ENCODE peak calls at places on chromosomes 2 and 18, in four cellular contexts. O, A, K and X are unnamed samples. For H3K27me3 and H3K4me1, the result is how much of the 10 kb centered on the place peaks cover.

GRCh38 chr18:22841840-22842239 is 91.3 kb upstream of the RBBP8 start:
- DNase-seq in O (peak), K (no peak), A (no peak), X (no peak)

GRCh38 chr2:151056870-151057269 is 204.8 kb downstream of the RBM43 start:
- DNase-seq in O (peak), K (no peak), A (no peak), X (no peak)

GRCh38 chr2:216694201-216694825 is 1.0 kb downstream of the IGFBP5 start:
- DNase-seq in K (peak), A (no peak), O (peak), X (no peak)

GRCh38 chr2:112482309-112483046 is 522 bp downstream of the TTL start:
- DNase-seq in A (peak), O (peak), K (peak), X (no peak)

GRCh38 chr2:77939370-77939769 is 417.2 kb upstream of the LRRTM4 start:
- DNase-seq in O (no peak), A (no peak), K (no peak), X (no peak)

GRCh38 chr2:47898089-47898731 is 8.1 kb downstream of the FBXO11 start:
- DNase-seq in K (no peak), A (no peak), O (no peak), X (no peak)

GRCh38 chr2:10165816-10166488 is 43.4 kb downstream of the RRM2 start:
- DNase-seq in K (no peak), O (no peak), A (no peak), X (no peak)

GRCh38 chr18:73365018-73365417 is 497.2 kb upstream of the NETO1 start:
- DNase-seq in K (no peak), A (no peak), O (no peak), X (no peak)

GRCh38 chr2:64400733-64401500 is 53.0 kb upstream of the LGALSL start:
- DNase-seq in O (no peak), A (no peak), K (no peak), X (no peak)

GRCh38 chr2:162215162-162215561 is 28.1 kb downstream of the FAP start:
- DNase-seq in O (no peak), A (no peak), K (no peak), X (no peak)

GRCh38 chr2:183543731-183544130 is 419.5 kb downstream of the NUP35 start:
- DNase-seq in K (no peak), A (peak), O (no peak), X (no peak)

GRCh38 chr2:222320441-222321395 is 21.9 kb upstream of the PAX3 start:
- DNase-seq in A (no peak), O (peak), K (peak), X (no peak)

GRCh38 chr2:69143726-69144360 is 130.9 kb downstream of the ANTXR1 start:
- DNase-seq in O (no peak), K (no peak), A (no peak), X (no peak)

GRCh38 chr2:169738566-169739229 is 5.1 kb downstream of the KLHL23 start:
- DNase-seq in A (no peak), K (no peak), O (no peak), X (no peak)

GRCh38 chr2:179050735-179051134 is 798 bp upstream of the CCDC141 start:
- DNase-seq in O (no peak), A (no peak), K (no peak), X (no peak)

GRCh38 chr2:10120158-10120937 is 2.2 kb upstream of the RRM2 start:
- DNase-seq in A (peak), O (peak), K (peak), X (peak)

GRCh38 chr2:236962816-236963215 is 122.9 kb upstream of the COPS8 start:
- DNase-seq in K (no peak), O (no peak), A (no peak), X (no peak)

GRCh38 chr2:47069628-47070154 is 85.4 kb downstream of the STPG4 start:
- DNase-seq in A (peak), O (peak), K (peak), X (peak)

GRCh38 chr18:3493501-3494244 is 43.7 kb downstream of the TGIF1 start:
- DNase-seq in K (no peak), A (no peak), O (no peak), X (no peak)

GRCh38 chr2:143803936-143804335 is 674.7 kb downstream of the ARHGAP15 start:
- DNase-seq in O (peak), A (no peak), K (no peak), X (no peak)

GRCh38 chr18:34224423-34225217 is at the start of gene NOL4:
- DNase-seq in K (no peak), A (peak), O (peak), X (peak)
- H3K27me3 ChIP-seq in K (half or more), A (under half), O (half or more), X (under half)

GRCh38 chr2:211270257-211270656 is 713.9 kb downstream of the CPS1 start:
- DNase-seq in O (no peak), K (no peak), A (no peak), X (no peak)
- H3K4me1 ChIP-seq in O (under half), K (under half), A (under half), X (under half)

DNA sequence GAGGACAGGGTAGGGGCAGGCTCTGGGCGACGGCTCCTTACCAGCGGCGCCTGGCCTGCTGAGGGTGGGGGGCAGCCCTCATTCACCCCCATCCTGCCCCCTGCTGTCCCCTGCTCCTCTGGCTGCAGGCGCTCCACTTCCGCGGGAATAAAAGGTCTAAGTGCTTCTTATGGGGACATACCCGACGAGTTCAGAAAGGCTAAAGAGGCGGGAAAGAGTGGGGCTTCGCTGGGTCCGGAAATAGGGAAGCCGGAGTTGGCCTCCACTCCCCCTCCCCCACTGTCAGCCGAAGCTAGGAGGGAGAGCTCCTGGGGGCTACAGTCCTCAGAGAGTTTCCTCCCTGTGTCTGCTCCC is 7.1 kb downstream of the GAD1 start:
- DNase-seq in O (no peak), A (no peak), K (no peak), X (no peak)
- H3K4me3 ChIP-seq in O (no peak), A (no peak), K (peak), X (peak)

DNA sequence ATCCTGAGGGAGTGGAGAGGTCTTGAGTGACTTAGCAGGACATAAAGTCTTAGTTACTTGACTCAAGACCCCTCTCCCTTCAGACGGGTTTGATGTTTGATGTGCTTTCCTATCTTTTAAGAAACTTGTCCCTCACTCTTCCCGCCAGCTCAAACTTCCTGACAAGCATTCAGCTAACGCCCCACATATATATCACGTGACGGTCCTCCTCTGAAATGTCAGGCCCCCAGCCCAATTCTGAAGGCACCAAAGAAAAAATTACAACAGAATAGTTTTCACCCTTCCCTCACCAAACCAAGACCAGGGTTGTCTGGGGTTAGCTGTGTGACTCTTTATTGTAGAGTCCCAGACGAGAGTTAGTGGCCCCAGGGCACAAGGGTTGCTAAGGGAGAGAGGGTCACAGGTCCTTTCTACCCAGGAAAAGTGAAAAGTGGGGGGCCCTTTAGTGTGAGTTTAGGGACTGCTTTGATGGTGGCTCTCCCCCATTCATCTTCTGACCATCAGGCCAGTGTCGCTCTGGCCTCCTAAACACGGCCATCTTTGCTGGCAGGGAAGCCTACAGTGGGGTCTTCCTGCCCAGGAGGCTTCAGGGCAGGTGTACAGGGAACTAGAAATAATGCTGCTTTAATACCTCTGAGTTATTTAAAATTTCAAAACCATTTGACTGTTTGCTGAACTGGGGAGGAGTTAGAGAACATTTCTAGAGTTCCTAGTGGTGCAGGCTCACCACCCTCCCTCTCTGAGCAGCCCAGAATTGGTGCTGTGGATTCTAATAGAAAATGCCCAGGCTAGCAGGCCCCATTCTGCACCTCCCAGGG is 2.7 kb downstream of the PKDCC start:
- DNase-seq in A (no peak), O (peak), K (no peak), X (no peak)
- H3K27me3 ChIP-seq in A (under half), O (under half), K (under half), X (under half)

DNA sequence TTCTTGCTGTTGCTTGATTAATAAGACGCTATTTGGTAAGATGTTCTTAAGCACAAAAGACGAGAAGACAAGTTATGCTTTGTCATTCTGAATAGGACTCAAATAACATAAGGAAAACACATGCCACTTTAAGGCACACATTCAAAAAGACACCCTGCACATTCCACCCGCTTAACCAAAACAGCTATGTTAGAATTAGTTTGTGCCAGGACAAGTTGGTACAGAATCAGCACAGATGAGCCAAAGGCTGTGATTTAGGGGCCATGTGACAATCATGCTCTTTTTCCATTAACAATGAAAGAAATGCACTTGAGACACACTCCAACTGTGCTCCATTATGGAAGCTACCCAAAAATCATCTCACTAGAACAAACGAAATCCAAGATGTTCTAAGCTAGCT is 3.4 kb downstream of the STARD7 start:
- DNase-seq in A (no peak), O (no peak), K (no peak), X (no peak)
- H3K4me1 ChIP-seq in A (under half), O (under half), K (half or more), X (under half)

DNA sequence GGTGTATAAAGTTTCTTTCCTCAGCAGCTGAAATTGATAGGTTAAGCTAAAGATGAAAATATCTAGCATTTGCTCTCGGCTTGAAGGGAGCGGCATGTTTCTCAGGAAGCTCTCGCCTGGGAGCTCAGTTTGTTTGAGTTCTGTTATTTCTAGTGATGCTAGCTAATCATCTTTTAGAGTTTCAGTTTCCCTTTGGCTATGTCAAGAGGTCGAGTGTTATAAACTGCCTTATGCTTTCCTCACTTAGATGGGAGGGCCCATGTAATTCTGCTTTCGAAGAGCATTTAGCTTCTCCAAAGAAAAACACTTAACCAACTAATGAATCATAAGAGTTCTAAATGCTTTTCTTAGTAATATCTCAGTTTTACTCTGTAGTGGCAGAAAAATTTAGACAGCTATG is 33.6 kb downstream of the PLCL1 start:
- DNase-seq in O (peak), A (peak), K (no peak), X (no peak)
- H3K4me3 ChIP-seq in O (no peak), A (no peak), K (peak), X (no peak)

DNA sequence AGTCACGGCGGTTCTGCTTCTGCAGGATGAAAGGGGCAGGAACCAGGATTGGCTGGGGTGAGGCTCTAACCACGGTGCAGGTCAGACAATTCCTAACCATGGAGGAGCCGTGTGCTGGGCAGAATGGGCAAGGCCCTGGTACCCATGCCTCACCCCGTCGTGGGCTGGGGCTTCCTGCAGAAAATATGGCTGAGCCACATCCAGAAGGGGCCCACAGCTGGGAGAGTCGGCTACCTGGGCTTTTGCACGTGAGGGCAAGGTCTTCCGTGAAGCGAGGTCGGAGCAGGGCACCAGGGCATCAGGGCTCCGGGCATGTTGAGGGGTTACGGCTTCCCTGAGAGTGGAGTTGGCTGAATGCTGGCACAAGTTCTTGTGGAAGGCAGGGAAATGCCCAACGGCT is 147.8 kb downstream of the ARHGAP28 start:
- DNase-seq in O (no peak), K (no peak), A (no peak), X (no peak)
- H3K27me3 ChIP-seq in O (under half), K (under half), A (under half), X (under half)